ENCODE peak calls at places on chromosome 7, in five cellular contexts. Y is prostate gland; L is stimulated activated CD8-positive, alpha-beta memory T cell treated with anti-CD3 and anti-CD28 coated beads, Interleukin-4, amount 100 ng/mL, for 1 hour; W is T-helper 22 cell; O is effector CD8-positive, alpha-beta T cell. K is an unnamed sample.

GRCh38 chr7:1024331-1024761 is 20.0 kb upstream of the GPR146 start:
- DNase-seq in O (no peak), Y (no peak), L (no peak), W (no peak), K (no peak)

GRCh38 chr7:47804767-47805545 is 143.3 kb downstream of the PKD1L1 start:
- DNase-seq in L (no peak), Y (no peak), W (no peak), O (no peak), K (no peak)

GRCh38 chr7:90222811-90223725 is 11.5 kb downstream of the STEAP2 start:
- DNase-seq in L (no peak), Y (no peak), O (no peak), W (no peak), K (peak; percentile 18)

GRCh38 chr7:41771717-41772116 is 68.8 kb upstream of the INHBA start:
- DNase-seq in O (no peak), Y (no peak), W (no peak), L (no peak), K (no peak)

GRCh38 chr7:27245124-27245797 is 2.7 kb downstream of the EVX1 start:
- DNase-seq in L (no peak), O (no peak), W (no peak), Y (no peak), K (no peak)

GRCh38 chr7:151179287-151179860 is 7.7 kb downstream of the ASB10 start:
- DNase-seq in L (no peak), Y (no peak), O (no peak), W (no peak), K (no peak)

GRCh38 chr7:110382736-110383135 is 708.2 kb upstream of the LRRN3 start:
- DNase-seq in L (no peak), O (no peak), W (no peak), Y (no peak), K (no peak)

GRCh38 chr7:65307651-65308299 is 65.9 kb upstream of the ZNF92 start:
- DNase-seq in L (peak; percentile 32), W (peak; percentile 1), O (peak; percentile 2), Y (peak; percentile 25), K (peak; percentile 44)

GRCh38 chr7:904847-905246 is 28.5 kb downstream of the GET4 start:
- DNase-seq in W (no peak), L (no peak), O (no peak), Y (no peak), K (no peak)

GRCh38 chr7:151472644-151473380 is 32.9 kb upstream of the CRYGN start:
- DNase-seq in O (no peak), W (no peak), Y (no peak), L (no peak), K (no peak)

GRCh38 chr7:50733552-50733951 is 49.1 kb downstream of the GRB10 start:
- DNase-seq in W (no peak), Y (no peak), L (no peak), O (no peak), K (peak; percentile 53)

GRCh38 chr7:22559829-22560489 is 60.0 kb upstream of the STEAP1B start:
- DNase-seq in O (peak; percentile 35), Y (peak; percentile 64), W (peak; percentile 20), L (no peak), K (peak; percentile 70)

GRCh38 chr7:73850781-73851207 is 8.5 kb upstream of the METTL27 start:
- DNase-seq in Y (no peak), W (no peak), L (no peak), O (no peak), K (no peak)